ENCODE peak calls at places on chromosomes 7 and 10, in seven cellular contexts. I is posterior cingulate gyrus; E is NCI-H1092; V is endothelial cell; O is EL; Y is naive thymus-derived CD4-positive, alpha-beta T cell; R is activated CD4-positive, alpha-beta T cell treated with anti-CD3 and anti-CD28 coated beads, Interleukin-2, amount 50 U/mL, for 4 hours. C is an unnamed sample.

GRCh38 chr10:99528256-99528866 is 4.4 kb upstream of the NKX2-3 start:
- DNase-seq in I (no peak), Y (no peak), O (no peak), E (no peak), R (no peak), V (no peak), C (no peak)

GRCh38 chr7:84949067-84949466 is 237.8 kb downstream of the SEMA3D start:
- DNase-seq in V (no peak), R (no peak), O (peak), Y (no peak), E (no peak), I (no peak), C (no peak)

GRCh38 chr10:65017523-65017922 is 1496.3 kb downstream of the REEP3 start:
- DNase-seq in V (no peak), O (no peak), I (no peak), E (no peak), R (no peak), Y (no peak), C (no peak)

GRCh38 chr7:48421357-48421756 is 250.1 kb downstream of the ABCA13 start:
- DNase-seq in O (peak), E (no peak), I (no peak), V (no peak), Y (no peak), R (no peak), C (no peak)

GRCh38 chr7:73446716-73447115 is 13.1 kb downstream of the FZD9 start:
- DNase-seq in I (no peak), E (no peak), Y (no peak), V (no peak), R (no peak), O (no peak), C (no peak)

GRCh38 chr10:110404825-110405224 is 92.9 kb upstream of the DUSP5 start:
- DNase-seq in R (no peak), E (no peak), V (no peak), O (no peak), I (no peak), Y (no peak), C (no peak)

GRCh38 chr7:136064627-136065237 is 87.6 kb upstream of the MTPN start:
- DNase-seq in V (no peak), R (no peak), I (no peak), E (no peak), O (no peak), Y (no peak), C (no peak)

GRCh38 chr7:46108272-46108671 is 187.2 kb upstream of the IGFBP3 start:
- DNase-seq in Y (no peak), O (no peak), E (no peak), I (no peak), V (no peak), R (no peak), C (no peak)

GRCh38 chr10:110672580-110672919 is 28.4 kb downstream of the RBM20 start:
- DNase-seq in E (no peak), I (no peak), R (no peak), O (no peak), V (no peak), Y (no peak), C (no peak)